ENCODE peak calls at places on chromosomes 2 and 18, in four cellular contexts. V is psoas muscle, S is astrocyte of the spinal cord, H is colonic mucosa. C is an unnamed sample.

GRCh38 chr18:27276886-27277285 is 91.8 kb upstream of the CHST9 start:
- DNase-seq in V (no peak), S (no peak), H (no peak), C (no peak)

GRCh38 chr2:158935617-158936016 is 32.8 kb upstream of the TANC1 start:
- DNase-seq in V (no peak), S (no peak), H (no peak), C (no peak)

GRCh38 chr2:62266433-62267038 is 70.6 kb downstream of the B3GNT2 start:
- DNase-seq in V (no peak), S (peak; percentile 65), H (no peak), C (peak; percentile 87)

GRCh38 chr18:63829886-63830285 is 54.7 kb downstream of the SERPINB7 start:
- DNase-seq in V (no peak), S (no peak), H (no peak), C (peak; percentile 22)

GRCh38 chr18:10135302-10135926 is 221.6 kb downstream of the VAPA start:
- DNase-seq in V (no peak), S (no peak), H (no peak), C (peak; percentile 31)

GRCh38 chr18:41974661-41975286 is 19.7 kb downstream of the PIK3C3 start:
- DNase-seq in V (no peak), S (no peak), H (no peak), C (no peak)

GRCh38 chr2:73827018-73827417 is 1.7 kb upstream of the STAMBP start:
- DNase-seq in V (no peak), S (peak; percentile 59), H (no peak), C (peak; percentile 69)

GRCh38 chr2:58502931-58503330 is 261.8 kb upstream of the FANCL start:
- DNase-seq in V (no peak), S (no peak), H (no peak), C (no peak)

GRCh38 chr2:131077182-131077846 is 15.9 kb downstream of the FAM168B start:
- DNase-seq in V (peak; percentile 70), S (no peak), H (no peak), C (peak; percentile 40)

GRCh38 chr2:43083710-43084698 is 142.4 kb downstream of the ZFP36L2 start:
- DNase-seq in V (peak; percentile 89), S (peak; percentile 61), H (no peak), C (peak; percentile 90)

GRCh38 chr2:26988165-26988879 is 17.9 kb downstream of the MAPRE3 start:
- DNase-seq in V (no peak), S (peak; percentile 59), H (no peak), C (peak; percentile 93)

GRCh38 chr2:237254369-237254861 is 159.5 kb downstream of the COL6A3 start:
- DNase-seq in V (no peak), S (peak; percentile 83), H (no peak), C (peak; percentile 93)

GRCh38 chr2:62568983-62569837 is 63.2 kb upstream of the TMEM17 start:
- DNase-seq in V (no peak), S (no peak), H (no peak), C (no peak)

GRCh38 chr2:168194784-168195522 is 52.4 kb downstream of the STK39 start:
- DNase-seq in V (no peak), S (peak; percentile 16), H (no peak), C (peak; percentile 70)

GRCh38 chr18:8773980-8774379 is 68.6 kb downstream of the MTCL1 start:
- DNase-seq in V (no peak), S (no peak), H (no peak), C (peak; percentile 20)

GRCh38 chr2:240600451-240600961 is 14.0 kb downstream of the CAPN10 start:
- DNase-seq in V (peak; percentile 30), S (no peak), H (no peak), C (no peak)

GRCh38 chr2:239125726-239126675 is 274.8 kb downstream of the HDAC4 start:
- DNase-seq in V (no peak), S (no peak), H (no peak), C (no peak)

GRCh38 chr2:26840937-26841610 is 6.9 kb upstream of the DPYSL5 start:
- DNase-seq in V (no peak), S (no peak), H (no peak), C (no peak)

GRCh38 chr18:59039449-59039848 is 100.2 kb upstream of the SEC11C start:
- DNase-seq in V (no peak), S (no peak), H (no peak), C (no peak)

GRCh38 chr2:145316496-145316895 is 796.6 kb upstream of the ZEB2 start:
- DNase-seq in V (no peak), S (no peak), H (no peak), C (no peak)

GRCh38 chr2:46460241-46460921 is 19.0 kb upstream of the TMEM247 start:
- DNase-seq in V (peak; percentile 50), S (no peak), H (no peak), C (no peak)

GRCh38 chr2:114091010-114091409 is 201.1 kb downstream of the ACTR3 start:
- DNase-seq in V (no peak), S (no peak), H (no peak), C (no peak)
- TF ChIP-seq CTCF in V (no peak), S (no peak), H (no peak), C (no peak)

DNA sequence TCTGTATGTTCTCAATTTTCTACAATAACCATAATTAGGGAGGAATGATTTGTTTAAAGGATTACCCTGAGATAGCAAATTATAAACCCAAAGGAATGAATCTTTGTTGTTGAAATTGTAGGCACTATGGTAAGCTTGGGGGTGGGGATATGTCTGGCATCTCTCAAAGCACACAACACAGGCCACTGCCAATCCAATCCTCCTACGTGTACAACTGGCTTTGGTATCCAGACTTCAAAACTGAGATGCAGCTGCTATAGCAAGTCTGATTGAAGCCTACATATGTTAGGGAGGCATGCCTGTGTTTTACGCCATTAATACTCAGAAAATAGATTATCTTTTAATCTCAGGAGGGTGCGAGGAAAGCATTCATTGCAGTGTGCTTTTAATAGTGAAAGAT is 5.9 kb upstream of the NCOA1 start:
- DNase-seq in V (no peak), S (no peak), H (no peak), C (no peak)
- H3K4me3 ChIP-seq in V (no peak overlapping the region), S (no peak overlapping the region), H (no peak overlapping the region), C (no peak overlapping the region)

GRCh38 chr18:49447810-49448745 is 12.4 kb downstream of the DYM start:
- DNase-seq in V (no peak), S (peak; percentile 59), H (peak; percentile 58), C (peak; percentile 68)
- TF ChIP-seq CTCF in V (peak; percentile 47), S (peak; percentile 62), H (peak; percentile 57), C (peak; percentile 59)

DNA sequence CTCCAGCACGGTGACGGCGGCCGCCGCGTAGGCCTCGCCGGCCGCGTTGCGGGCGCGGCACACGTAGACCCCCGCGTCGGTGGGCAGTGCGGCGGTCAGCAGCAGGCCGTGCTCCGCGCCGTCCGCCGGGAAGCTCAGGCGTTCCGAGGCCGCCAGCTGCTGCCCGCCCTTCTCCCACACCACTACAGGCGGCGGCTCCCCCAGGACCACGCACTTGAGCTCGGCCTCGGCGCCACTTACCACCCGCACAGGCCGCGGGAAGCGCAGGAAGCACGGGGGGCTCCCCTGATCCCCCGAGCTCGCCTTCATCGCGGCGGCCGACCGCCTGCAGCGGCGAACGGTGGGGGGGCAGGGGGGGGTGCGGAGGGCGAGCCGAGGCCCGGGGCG is 422 bp downstream of the OBSL1 start:
- DNase-seq in V (no peak), S (peak; percentile 22), H (no peak), C (no peak)
- H3K4me3 ChIP-seq in V (peak overlapping the region; percentile 81), S (peak overlapping the region; percentile 57), H (peak overlapping the region; percentile 47), C (peak overlapping the region; percentile 53)

DNA sequence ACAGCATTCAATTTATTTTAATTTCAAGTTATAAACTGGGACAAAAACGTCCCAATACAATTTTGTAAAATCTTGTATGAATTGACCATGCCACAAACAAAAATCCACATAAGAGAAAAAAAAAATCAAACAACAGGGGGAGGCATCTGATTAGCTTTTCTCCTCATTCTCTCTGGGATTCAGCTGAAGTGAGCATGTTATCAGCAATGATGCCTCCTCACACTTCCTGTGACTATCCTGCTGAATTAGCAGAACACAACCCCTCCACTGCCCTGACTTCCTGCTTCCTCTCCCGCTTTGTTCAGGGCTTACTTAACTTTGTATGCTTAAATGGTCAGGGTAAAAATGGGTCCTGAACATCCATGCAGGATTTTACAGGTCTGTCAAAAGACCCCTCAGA is 132.2 kb upstream of the ITGB6 start:
- DNase-seq in V (no peak), S (peak; percentile 35), H (no peak), C (peak; percentile 49)
- TF ChIP-seq CTCF in V (no peak), S (no peak), H (no peak), C (no peak)

DNA sequence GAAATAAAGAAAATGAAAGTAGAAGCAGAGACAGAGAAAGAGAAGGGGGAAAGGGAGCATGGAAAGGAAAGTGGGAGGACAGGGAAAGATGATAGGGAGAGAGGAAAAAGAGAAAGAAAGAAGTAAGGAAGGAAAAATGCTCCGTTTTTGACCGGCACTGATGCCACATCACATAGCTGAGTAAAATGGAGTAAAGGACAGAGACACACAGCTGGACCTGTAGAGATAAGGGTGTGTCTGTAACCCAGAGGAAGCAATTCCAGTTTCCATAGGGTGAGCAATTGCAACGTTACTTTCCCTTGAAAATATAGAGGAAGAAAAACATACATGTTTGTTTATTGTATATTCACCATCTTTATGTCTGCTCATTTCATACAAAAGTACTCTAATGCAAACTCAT is 1866.9 kb upstream of the PIK3C3 start:
- DNase-seq in V (no peak), S (no peak), H (no peak), C (peak; percentile 7)
- H3K4me3 ChIP-seq in V (peak overlapping the region; percentile 16), S (peak overlapping the region; percentile 1), H (no peak overlapping the region), C (peak overlapping the region; percentile 27)

GRCh38 chr2:17086990-17087389 is 421.4 kb upstream of the CYRIA start:
- DNase-seq in V (no peak), S (no peak), H (no peak), C (no peak)

GRCh38 chr2:17085803-17086202 is 420.2 kb upstream of the CYRIA start:
- DNase-seq in V (no peak), S (no peak), H (no peak), C (no peak)

GRCh38 chr2:17083902-17084301 is 418.3 kb upstream of the CYRIA start:
- DNase-seq in V (no peak), S (peak; percentile 77), H (no peak), C (no peak)

GRCh38 chr2:17079262-17079661 is 413.6 kb upstream of the CYRIA start:
- DNase-seq in V (no peak), S (no peak), H (no peak), C (no peak)

DNA sequence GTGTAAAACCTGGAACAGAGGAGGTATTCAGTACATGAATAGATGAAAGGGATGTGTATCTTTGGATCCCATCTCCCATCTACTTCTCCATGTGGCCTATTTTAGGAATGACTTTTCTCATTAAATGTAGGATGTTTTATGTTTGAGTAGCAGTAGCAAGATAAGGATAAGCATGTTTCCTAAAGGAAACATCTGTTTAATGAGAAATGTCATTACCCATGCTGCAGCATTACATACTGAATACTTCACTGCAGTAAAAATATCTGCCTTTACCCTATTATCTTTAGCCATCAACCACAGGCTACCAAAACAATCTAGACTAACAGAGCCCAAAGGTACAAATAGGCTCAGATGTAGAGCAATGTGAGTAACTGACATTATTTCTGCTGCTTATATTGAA is 419.2 kb upstream of the CYRIA start:
- DNase-seq in V (no peak), S (peak; percentile 29), H (no peak), C (no peak)
- TF ChIP-seq CTCF in V (no peak), S (no peak), H (no peak), C (no peak)

C was measured in fibroblast of mammary gland.